ENCODE peak calls at places on chromosomes 7 and 10, in six cellular contexts. R is fibroblast of lung, A is endodermal cell, D is lower lobe of right lung, Y is gastrocnemius medialis, E is heart left ventricle. T is an unnamed sample.

GRCh38 chr7:94449151-94449725 is 54.5 kb downstream of the COL1A2 start:
- DNase-seq in E (no peak), Y (no peak), A (no peak), D (no peak), R (peak), T (no peak)

GRCh38 chr10:4671451-4672145 is 154.4 kb upstream of the AKR1E2 start:
- DNase-seq in A (no peak), R (peak), Y (no peak), E (no peak), D (no peak), T (no peak)

GRCh38 chr7:115476666-115477065 is 553.9 kb downstream of the TFEC start:
- DNase-seq in E (no peak), A (peak), D (no peak), Y (no peak), R (no peak), T (no peak)

GRCh38 chr7:77685219-77685618 is 11.0 kb upstream of the RSBN1L start:
- DNase-seq in Y (no peak), D (no peak), R (no peak), E (no peak), A (peak), T (no peak)

GRCh38 chr10:102646610-102647432 is 2.5 kb downstream of the TRIM8 start:
- DNase-seq in R (no peak), E (peak), A (peak), Y (no peak), D (peak), T (no peak)

GRCh38 chr7:26694156-26694555 is 170.2 kb downstream of the SKAP2 start:
- DNase-seq in E (no peak), R (no peak), Y (no peak), D (no peak), A (no peak), T (no peak)

GRCh38 chr7:155725073-155725346 is 80.5 kb downstream of the RBM33 start:
- DNase-seq in R (no peak), A (no peak), Y (no peak), E (no peak), D (no peak), T (no peak)

GRCh38 chr10:6124666-6125065 is 35.8 kb downstream of the RBM17 start:
- DNase-seq in D (no peak), R (no peak), A (peak), E (peak), Y (peak), T (peak)

GRCh38 chr10:78502208-78502943 is 468.7 kb downstream of the RPS24 start:
- DNase-seq in E (no peak), A (peak), R (peak), D (no peak), Y (no peak), T (no peak)

GRCh38 chr10:49679480-49679893 is at the start of gene C10orf53:
- DNase-seq in R (peak), E (peak), Y (no peak), A (peak), D (peak), T (no peak)

GRCh38 chr10:7797582-7797981 is 9.6 kb downstream of the ATP5F1C start:
- DNase-seq in A (no peak), Y (peak), R (peak), D (no peak), E (peak), T (no peak)

GRCh38 chr7:74051629-74052410 is 23.8 kb downstream of the ELN start:
- DNase-seq in A (peak), Y (no peak), D (peak), E (no peak), R (no peak), T (no peak)

GRCh38 chr10:98272245-98272644 is 4.3 kb upstream of the LOXL4 start:
- DNase-seq in D (no peak), A (peak), R (no peak), Y (no peak), E (no peak), T (no peak)

GRCh38 chr7:2844153-2845077 is at the start of gene GNA12:
- DNase-seq in E (peak), Y (peak), D (peak), R (peak), A (peak), T (peak)

GRCh38 chr10:108982141-108982540 is 941.2 kb downstream of the XPNPEP1 start:
- DNase-seq in Y (no peak), A (no peak), R (peak), D (no peak), E (no peak), T (no peak)

GRCh38 chr10:111445709-111446108 is 368.9 kb downstream of the ADRA2A start:
- DNase-seq in A (no peak), D (no peak), Y (no peak), R (no peak), E (no peak), T (no peak)

GRCh38 chr10:111446966-111447365 is 370.1 kb downstream of the ADRA2A start:
- DNase-seq in E (no peak), A (no peak), D (no peak), R (no peak), Y (no peak), T (no peak)
- H3K4me3 ChIP-seq in E (no peak), A (no peak), D (no peak), R (no peak), Y (no peak), T (no peak)

GRCh38 chr10:79502561-79503309 is 9.6 kb upstream of the EIF5AL1 start:
- DNase-seq in A (peak), D (no peak), E (no peak), Y (no peak), R (no peak), T (no peak)
- TF ChIP-seq CTCF in A (peak), D (peak), E (peak), Y (peak), R (peak), T (no peak)

GRCh38 chr7:130886438-130887135 is 152.6 kb upstream of the KLF14 start:
- DNase-seq in E (no peak), R (no peak), A (no peak), Y (peak), D (peak), T (no peak)

GRCh38 chr7:130888017-130888371 is 154.0 kb upstream of the KLF14 start:
- DNase-seq in E (no peak), A (no peak), D (no peak), Y (peak), R (peak), T (no peak)

GRCh38 chr7:130887182-130888016 is 153.4 kb upstream of the KLF14 start:
- DNase-seq in A (no peak), E (no peak), D (no peak), Y (peak), R (peak), T (no peak)

GRCh38 chr7:130890176-130891020 is 156.4 kb upstream of the KLF14 start:
- DNase-seq in A (no peak), D (no peak), R (no peak), E (no peak), Y (peak), T (no peak)

GRCh38 chr7:130888468-130888867 is 154.5 kb upstream of the KLF14 start:
- DNase-seq in Y (peak), A (no peak), E (no peak), D (no peak), R (no peak), T (no peak)
- H3K4me3 ChIP-seq in Y (no peak), A (no peak), E (no peak), D (no peak), R (no peak), T (no peak)

DNA sequence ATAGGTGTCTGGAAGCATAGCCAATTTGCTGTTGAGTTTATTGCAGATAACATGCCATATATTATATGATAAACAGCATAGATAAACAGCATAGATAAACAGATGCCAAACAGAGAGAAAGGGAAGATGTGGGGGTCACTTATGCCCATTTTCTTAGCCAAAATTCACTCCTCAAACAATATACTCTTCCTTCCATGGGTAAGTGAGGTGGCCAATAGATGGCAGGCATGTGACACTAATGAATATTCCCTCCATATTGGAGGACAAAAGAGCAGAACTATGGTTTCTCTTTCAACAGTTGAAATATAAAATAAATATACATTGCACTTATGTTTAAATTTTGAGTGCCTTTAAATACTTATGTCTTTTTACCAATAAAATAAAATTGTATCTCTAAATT is 1212.8 kb downstream of the REEP3 start:
- DNase-seq in E (no peak), D (no peak), A (peak), R (no peak), Y (no peak), T (no peak)
- TF ChIP-seq CTCF in E (no peak), D (no peak), A (peak), R (peak), Y (no peak), T (no peak)

GRCh38 chr7:70595741-70596574 is 536.0 kb upstream of the GALNT17 start:
- DNase-seq in Y (no peak), D (peak), E (no peak), A (peak), R (peak), T (no peak)
- H3K4me3 ChIP-seq in Y (peak), D (peak), E (peak), A (peak), R (no peak), T (peak)

DNA sequence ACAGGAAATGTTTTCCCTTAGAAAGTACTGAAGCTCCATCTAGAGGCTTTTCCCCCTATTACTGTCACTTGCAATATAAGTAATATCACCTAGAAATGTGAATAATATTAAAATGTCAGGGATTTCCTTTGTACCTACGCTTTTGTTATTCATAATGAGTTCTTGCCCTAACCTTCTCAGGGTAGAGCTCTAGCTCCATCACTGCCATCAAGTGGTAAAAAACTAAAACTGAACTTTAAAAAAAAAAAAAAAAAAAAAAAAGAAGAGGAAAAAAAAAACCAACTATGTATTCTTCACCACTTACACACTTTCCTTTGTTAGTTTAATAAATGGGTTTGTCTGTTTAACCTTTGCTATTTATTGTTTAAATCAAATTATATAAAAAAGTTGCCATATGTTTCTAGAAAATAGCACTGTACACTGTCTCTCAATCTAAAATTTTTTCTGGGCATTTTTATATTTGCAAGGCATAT is 49.9 kb downstream of the DNAJC1 start:
- DNase-seq in Y (no peak), R (peak), A (no peak), E (no peak), D (no peak), T (no peak)
- TF ChIP-seq CTCF in Y (no peak), R (peak), A (peak), E (peak), D (peak), T (no peak)

T was measured in lower leg skin.